ENCODE peak calls at places on chromosomes 13 and 19, in five cellular contexts. One of them, this sample, is unnamed.

GRCh38 chr13:90233933-90234672 is 1113.4 kb upstream of the MIR17HG start:
- DNase-seq in breast epithelium: no peak
- DNase-seq in heart left ventricle: no peak
- DNase-seq in esophagus squamous epithelium: no peak
- DNase-seq in uterus: no peak
- DNase-seq in this sample: no peak

GRCh38 chr13:93466502-93467036 is 240.0 kb downstream of the GPC6 start:
- DNase-seq in breast epithelium: no peak
- DNase-seq in heart left ventricle: no peak
- DNase-seq in esophagus squamous epithelium: no peak
- DNase-seq in uterus: no peak
- DNase-seq in this sample: no peak

GRCh38 chr13:29654807-29655547 is 59.5 kb upstream of the SLC7A1 start:
- DNase-seq in breast epithelium: no peak
- DNase-seq in heart left ventricle: peak
- DNase-seq in esophagus squamous epithelium: no peak
- DNase-seq in uterus: no peak
- DNase-seq in this sample: no peak

GRCh38 chr13:37869756-37870488 is at the start of gene TRPC4:
- DNase-seq in breast epithelium: no peak
- DNase-seq in heart left ventricle: peak
- DNase-seq in esophagus squamous epithelium: no peak
- DNase-seq in uterus: peak
- DNase-seq in this sample: peak

GRCh38 chr13:50685491-50685890 is 158.0 kb downstream of the DLEU7 start:
- DNase-seq in breast epithelium: peak
- DNase-seq in heart left ventricle: peak
- DNase-seq in esophagus squamous epithelium: no peak
- DNase-seq in uterus: peak
- DNase-seq in this sample: peak

GRCh38 chr19:29715695-29716581 is 877 bp upstream of the C19orf12 start:
- DNase-seq in breast epithelium: no peak
- DNase-seq in heart left ventricle: no peak
- DNase-seq in esophagus squamous epithelium: no peak
- DNase-seq in uterus: no peak
- DNase-seq in this sample: no peak

GRCh38 chr19:53864308-53864836 is 3.3 kb upstream of the MYADM start:
- DNase-seq in breast epithelium: no peak
- DNase-seq in heart left ventricle: no peak
- DNase-seq in esophagus squamous epithelium: no peak
- DNase-seq in uterus: no peak
- DNase-seq in this sample: no peak

GRCh38 chr19:10006335-10006708 is 4.0 kb downstream of the COL5A3 start:
- DNase-seq in breast epithelium: no peak
- DNase-seq in heart left ventricle: peak
- DNase-seq in esophagus squamous epithelium: no peak
- DNase-seq in uterus: peak
- DNase-seq in this sample: no peak

GRCh38 chr19:16062789-16063188 is 13.5 kb upstream of the TPM4 start:
- DNase-seq in breast epithelium: no peak
- DNase-seq in heart left ventricle: no peak
- DNase-seq in esophagus squamous epithelium: no peak
- DNase-seq in uterus: no peak
- DNase-seq in this sample: no peak

GRCh38 chr19:47331931-47332547 is at the start of gene C5AR2:
- DNase-seq in breast epithelium: no peak
- DNase-seq in heart left ventricle: no peak
- DNase-seq in esophagus squamous epithelium: no peak
- DNase-seq in uterus: no peak
- DNase-seq in this sample: no peak

GRCh38 chr19:39167461-39168257 is 29.1 kb upstream of the NCCRP1 start:
- DNase-seq in breast epithelium: peak
- DNase-seq in heart left ventricle: no peak
- DNase-seq in esophagus squamous epithelium: no peak
- DNase-seq in uterus: no peak
- DNase-seq in this sample: peak

GRCh38 chr19:8251025-8251472 is 41.9 kb downstream of the CERS4 start:
- DNase-seq in breast epithelium: peak
- DNase-seq in heart left ventricle: peak
- DNase-seq in esophagus squamous epithelium: no peak
- DNase-seq in uterus: peak
- DNase-seq in this sample: peak

GRCh38 chr19:53294786-53295441 is 27.4 kb upstream of the VN1R4 start:
- DNase-seq in breast epithelium: no peak
- DNase-seq in heart left ventricle: no peak
- DNase-seq in esophagus squamous epithelium: no peak
- DNase-seq in uterus: no peak
- DNase-seq in this sample: no peak

GRCh38 chr19:34323433-34324204 is 41.4 kb upstream of the GPI start:
- DNase-seq in breast epithelium: no peak
- DNase-seq in heart left ventricle: no peak
- DNase-seq in esophagus squamous epithelium: no peak
- DNase-seq in uterus: no peak
- DNase-seq in this sample: no peak

GRCh38 chr19:13337181-13337580 is 169.1 kb downstream of the CACNA1A start:
- DNase-seq in breast epithelium: no peak
- DNase-seq in heart left ventricle: no peak
- DNase-seq in esophagus squamous epithelium: no peak
- DNase-seq in uterus: no peak
- DNase-seq in this sample: no peak

GRCh38 chr19:13329766-13330165 is 176.5 kb downstream of the CACNA1A start:
- DNase-seq in breast epithelium: no peak
- DNase-seq in heart left ventricle: no peak
- DNase-seq in esophagus squamous epithelium: no peak
- DNase-seq in uterus: no peak
- DNase-seq in this sample: no peak

GRCh38 chr19:13339869-13340268 is 166.4 kb downstream of the CACNA1A start:
- DNase-seq in breast epithelium: no peak
- DNase-seq in heart left ventricle: no peak
- DNase-seq in esophagus squamous epithelium: no peak
- DNase-seq in uterus: no peak
- DNase-seq in this sample: no peak

GRCh38 chr19:13330285-13330684 is 176.0 kb downstream of the CACNA1A start:
- DNase-seq in breast epithelium: no peak
- DNase-seq in heart left ventricle: no peak
- DNase-seq in esophagus squamous epithelium: no peak
- DNase-seq in uterus: no peak
- DNase-seq in this sample: no peak

GRCh38 chr19:13334801-13335481 is 171.3 kb downstream of the CACNA1A start:
- DNase-seq in breast epithelium: no peak
- DNase-seq in heart left ventricle: no peak
- DNase-seq in esophagus squamous epithelium: no peak
- DNase-seq in uterus: no peak
- DNase-seq in this sample: no peak
- TF ChIP-seq CTCF in breast epithelium: no peak
- TF ChIP-seq CTCF in heart left ventricle: no peak
- TF ChIP-seq CTCF in esophagus squamous epithelium: no peak
- TF ChIP-seq CTCF in uterus: no peak
- TF ChIP-seq CTCF in this sample: no peak

GRCh38 chr19:4721196-4721595 is 2.4 kb downstream of the DPP9 start:
- DNase-seq in breast epithelium: no peak
- DNase-seq in heart left ventricle: no peak
- DNase-seq in esophagus squamous epithelium: no peak
- DNase-seq in uterus: no peak
- DNase-seq in this sample: no peak
- H3K4me3 ChIP-seq in breast epithelium: no peak
- H3K4me3 ChIP-seq in heart left ventricle: no peak
- H3K4me3 ChIP-seq in esophagus squamous epithelium: no peak
- H3K4me3 ChIP-seq in uterus: no peak
- H3K4me3 ChIP-seq in this sample: no peak

DNA sequence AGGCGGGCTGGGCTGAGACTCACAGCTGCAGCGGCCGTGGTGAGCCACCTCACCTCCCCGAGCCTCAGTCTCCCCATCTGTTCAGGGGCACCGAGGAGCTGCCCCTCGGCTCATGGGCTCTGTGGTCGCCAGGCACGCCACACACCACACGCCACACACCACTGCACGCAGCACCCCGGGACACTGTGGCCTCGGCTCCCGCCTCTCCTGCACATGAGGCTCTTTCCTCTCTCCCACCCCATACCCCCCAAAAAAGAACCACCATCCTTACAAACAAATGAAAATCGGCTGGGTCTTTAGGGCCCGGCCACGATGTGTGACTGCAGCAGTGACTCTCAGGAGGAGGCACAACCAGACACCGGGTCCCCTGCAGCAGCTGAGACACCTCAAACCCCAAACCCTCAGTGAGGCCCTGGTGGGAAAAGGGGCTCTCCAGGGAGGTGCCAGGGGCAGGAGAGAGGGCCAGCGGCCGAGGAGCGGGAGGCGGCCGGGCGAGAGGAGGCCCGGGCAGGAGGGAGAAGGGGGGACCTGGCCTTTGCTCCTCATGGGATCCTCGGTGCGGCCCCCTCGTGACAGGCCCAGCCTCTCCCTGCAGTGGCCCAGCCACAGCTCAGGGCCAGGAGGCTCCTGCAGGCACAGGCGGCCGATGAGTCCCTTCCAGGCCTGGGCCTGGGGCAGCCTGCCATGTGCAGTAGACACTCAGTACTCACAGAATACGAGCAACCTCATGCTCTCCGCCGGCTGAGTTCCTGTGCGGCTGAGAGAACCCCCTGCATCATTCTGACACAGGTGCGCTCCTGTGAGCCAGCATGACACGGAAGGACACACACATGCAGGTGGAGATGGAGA is 66.3 kb downstream of the RASA3 start:
- DNase-seq in breast epithelium: no peak
- DNase-seq in heart left ventricle: peak
- DNase-seq in esophagus squamous epithelium: no peak
- DNase-seq in uterus: no peak
- DNase-seq in this sample: no peak
- TF ChIP-seq POLR2A in breast epithelium: no peak
- TF ChIP-seq POLR2A in heart left ventricle: no peak
- TF ChIP-seq POLR2A in esophagus squamous epithelium: no peak
- TF ChIP-seq POLR2A in uterus: no peak
- TF ChIP-seq POLR2A in this sample: no peak

DNA sequence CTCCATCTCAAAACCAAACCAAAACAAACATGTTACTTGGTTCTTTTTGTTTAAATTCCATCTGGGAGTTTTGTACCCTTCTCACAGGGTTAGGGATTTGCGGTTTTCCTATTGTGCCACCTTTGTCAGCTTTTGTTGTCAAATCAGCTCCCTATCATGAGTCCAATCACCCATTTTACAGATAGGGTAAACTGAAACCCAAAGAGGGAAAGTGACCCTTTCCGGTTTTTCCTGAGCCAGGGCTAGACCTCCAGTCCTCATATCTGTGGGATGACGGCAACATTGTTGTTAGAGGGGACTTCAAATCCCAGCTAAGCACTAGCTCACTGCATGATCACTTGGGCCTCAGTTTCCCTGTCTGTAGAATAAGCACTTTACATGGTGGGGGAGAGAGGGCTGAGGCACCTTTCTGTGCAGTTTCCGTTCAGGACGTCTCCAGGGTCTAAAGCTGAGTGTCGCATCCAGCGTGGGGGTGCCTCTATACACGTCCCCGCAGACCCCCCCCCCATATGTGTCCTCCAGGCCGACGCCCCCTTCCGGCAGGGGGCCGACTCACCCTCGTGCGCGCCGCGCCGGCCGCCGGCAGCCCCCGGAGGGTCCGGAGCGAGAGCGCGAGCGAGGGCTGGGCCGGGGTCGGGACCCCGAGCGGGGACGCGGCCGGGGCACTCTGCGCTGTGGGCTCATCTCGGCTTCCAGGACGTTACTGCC is 3.9 kb downstream of the CCDC194 start:
- DNase-seq in breast epithelium: no peak
- DNase-seq in heart left ventricle: no peak
- DNase-seq in esophagus squamous epithelium: no peak
- DNase-seq in uterus: no peak
- DNase-seq in this sample: no peak
- TF ChIP-seq CTCF in breast epithelium: no peak
- TF ChIP-seq CTCF in heart left ventricle: no peak
- TF ChIP-seq CTCF in esophagus squamous epithelium: no peak
- TF ChIP-seq CTCF in uterus: no peak
- TF ChIP-seq CTCF in this sample: no peak

GRCh38 chr13:75675421-75675820 is 39.3 kb downstream of the LMO7 start:
- DNase-seq in breast epithelium: no peak
- DNase-seq in heart left ventricle: no peak
- DNase-seq in esophagus squamous epithelium: no peak
- DNase-seq in uterus: no peak
- DNase-seq in this sample: no peak
- H3K4me3 ChIP-seq in breast epithelium: no peak
- H3K4me3 ChIP-seq in heart left ventricle: no peak
- H3K4me3 ChIP-seq in esophagus squamous epithelium: peak
- H3K4me3 ChIP-seq in uterus: no peak
- H3K4me3 ChIP-seq in this sample: no peak

GRCh38 chr19:45078390-45079062 is 534 bp upstream of the GEMIN7 start:
- DNase-seq in breast epithelium: no peak
- DNase-seq in heart left ventricle: no peak
- DNase-seq in esophagus squamous epithelium: no peak
- DNase-seq in uterus: no peak
- DNase-seq in this sample: no peak

GRCh38 chr19:45076851-45077730 is 813 bp upstream of the ZNF296 start:
- DNase-seq in breast epithelium: no peak
- DNase-seq in heart left ventricle: no peak
- DNase-seq in esophagus squamous epithelium: no peak
- DNase-seq in uterus: no peak
- DNase-seq in this sample: no peak

GRCh38 chr19:45074744-45075143 is 1.5 kb downstream of the ZNF296 start:
- DNase-seq in breast epithelium: no peak
- DNase-seq in heart left ventricle: no peak
- DNase-seq in esophagus squamous epithelium: no peak
- DNase-seq in uterus: no peak
- DNase-seq in this sample: no peak

GRCh38 chr19:45076029-45076850 is at the start of gene ZNF296:
- DNase-seq in breast epithelium: peak
- DNase-seq in heart left ventricle: peak
- DNase-seq in esophagus squamous epithelium: peak
- DNase-seq in uterus: no peak
- DNase-seq in this sample: peak

DNA sequence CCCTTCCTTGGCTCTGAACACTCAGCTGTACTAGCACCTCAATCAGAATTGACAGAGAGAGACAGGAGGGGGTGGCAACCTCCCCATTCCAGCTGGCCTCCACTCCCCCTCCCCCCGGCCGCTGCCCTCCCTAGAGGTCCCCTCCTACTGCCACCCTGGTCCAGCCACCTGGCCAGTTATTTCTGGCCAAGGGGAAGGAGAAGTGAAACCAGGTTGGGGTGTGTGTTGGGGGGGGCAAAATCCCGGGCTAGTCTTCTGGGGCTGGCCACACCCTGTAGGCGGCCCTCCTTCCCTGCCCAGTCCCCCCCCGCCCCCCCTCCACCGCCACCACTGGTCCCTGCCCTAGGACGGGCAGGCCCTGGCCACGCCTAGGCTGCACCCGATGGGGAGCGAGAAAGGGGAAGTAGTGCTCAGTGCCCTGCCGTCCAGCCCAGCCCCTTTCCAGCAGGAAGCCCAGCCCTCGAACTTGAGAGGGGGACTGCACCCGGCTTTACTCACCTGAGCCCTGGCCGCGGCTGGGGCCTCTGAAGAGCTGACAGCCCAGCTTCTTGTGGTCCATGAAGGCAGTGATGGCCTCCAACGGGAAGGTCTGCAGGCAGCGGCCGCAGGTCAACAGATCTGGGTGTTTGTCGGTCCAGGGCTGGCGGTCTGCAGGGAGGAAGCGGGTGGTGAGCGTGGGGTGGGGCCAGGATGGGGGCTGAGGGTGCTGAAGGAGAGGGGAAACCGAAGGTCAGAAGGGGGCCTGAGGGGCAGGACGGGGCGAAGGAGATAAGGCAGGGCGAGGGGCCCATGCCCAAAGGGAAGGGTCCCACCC is 856 bp downstream of the ZNF296 start:
- DNase-seq in breast epithelium: peak
- DNase-seq in heart left ventricle: peak
- DNase-seq in esophagus squamous epithelium: peak
- DNase-seq in uterus: no peak
- DNase-seq in this sample: peak
- TF ChIP-seq POLR2A in breast epithelium: no peak
- TF ChIP-seq POLR2A in heart left ventricle: no peak
- TF ChIP-seq POLR2A in esophagus squamous epithelium: no peak
- TF ChIP-seq POLR2A in uterus: no peak
- TF ChIP-seq POLR2A in this sample: no peak